ENCODE peak calls at places on chromosome 3, in four cellular contexts. T, U, Y and A are unnamed samples. For H3K27me3, the result is how much of the 10 kb centered on the place peaks cover.

GRCh38 chr3:67357610-67358458 is 296.6 kb downstream of the SUCLG2 start:
- DNase-seq in T (peak), U (peak), Y (no peak), A (no peak)

GRCh38 chr3:43345877-43346276 is 59.5 kb downstream of the SNRK start:
- DNase-seq in U (peak), Y (no peak), T (no peak), A (no peak)

GRCh38 chr3:188037965-188038581 is 115.9 kb upstream of the LPP start:
- DNase-seq in U (peak), T (peak), Y (no peak), A (no peak)

GRCh38 chr3:19946291-19946831 is 536 bp upstream of the RAB5A start:
- DNase-seq in Y (no peak), U (no peak), T (no peak), A (no peak)

GRCh38 chr3:37904614-37905047 is 43.0 kb downstream of the CTDSPL start:
- DNase-seq in T (peak), U (peak), Y (no peak), A (no peak)

GRCh38 chr3:80050826-80051601 is 283.2 kb upstream of the ROBO1 start:
- DNase-seq in U (no peak), T (no peak), Y (no peak), A (no peak)

GRCh38 chr3:164845739-164846138 is 232.6 kb downstream of the SI start:
- DNase-seq in U (no peak), T (no peak), Y (no peak), A (no peak)

GRCh38 chr3:164018500-164018899 is 1059.8 kb downstream of the SI start:
- DNase-seq in T (no peak), Y (no peak), U (no peak), A (no peak)

GRCh38 chr3:13801361-13802214 is 78.3 kb downstream of the WNT7A start:
- DNase-seq in Y (no peak), U (no peak), T (no peak), A (peak)

GRCh38 chr3:3589715-3590130 is 209.5 kb upstream of the LRRN1 start:
- DNase-seq in U (no peak), Y (no peak), T (no peak), A (no peak)

DNA sequence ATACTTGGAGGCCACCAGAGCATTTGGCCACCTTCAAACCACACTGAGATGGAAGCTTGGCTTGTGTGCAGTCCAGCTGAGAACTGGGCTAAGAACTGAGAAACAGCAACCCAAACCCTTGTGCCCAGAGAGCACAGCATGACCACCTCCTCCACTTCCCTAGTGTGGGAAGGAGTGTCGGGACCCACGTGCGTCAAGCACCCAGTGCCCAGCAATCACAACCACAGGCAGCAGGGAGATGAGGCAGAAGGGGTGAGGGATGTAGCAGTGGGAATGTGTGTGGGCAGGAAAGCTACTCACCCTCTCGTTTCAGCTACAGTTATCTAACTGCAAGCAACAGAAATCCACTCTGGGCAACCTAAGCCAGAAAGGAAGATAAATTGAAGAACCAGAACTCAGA is 25.0 kb upstream of the RFTN1 start:
- DNase-seq in Y (no peak), U (no peak), T (no peak), A (no peak)
- H3K27ac ChIP-seq in Y (no peak), U (no peak), T (no peak), A (no peak)

DNA sequence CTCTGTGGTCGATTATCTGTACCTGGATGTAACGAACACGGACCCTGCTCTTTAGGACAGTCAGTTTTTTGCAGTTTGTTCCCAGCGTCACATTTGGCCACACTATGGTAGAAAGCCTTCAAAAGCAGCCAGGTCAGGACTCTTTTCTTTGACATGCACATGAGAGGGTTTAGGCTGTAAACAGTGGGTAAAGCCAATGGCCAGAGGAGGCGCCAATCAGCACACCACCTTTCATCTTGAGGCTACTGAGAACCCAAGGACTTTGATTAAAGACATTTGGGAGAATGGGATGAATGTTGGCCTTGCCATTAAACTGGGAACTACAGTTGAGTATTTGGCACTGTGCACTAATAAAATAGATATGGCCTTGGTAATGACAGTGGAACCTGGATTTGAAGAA is 225.9 kb downstream of the OXSM start:
- DNase-seq in U (no peak), T (no peak), Y (no peak), A (no peak)
- H3K27me3 ChIP-seq in U (under half), T (under half), Y (under half), A (under half)

DNA sequence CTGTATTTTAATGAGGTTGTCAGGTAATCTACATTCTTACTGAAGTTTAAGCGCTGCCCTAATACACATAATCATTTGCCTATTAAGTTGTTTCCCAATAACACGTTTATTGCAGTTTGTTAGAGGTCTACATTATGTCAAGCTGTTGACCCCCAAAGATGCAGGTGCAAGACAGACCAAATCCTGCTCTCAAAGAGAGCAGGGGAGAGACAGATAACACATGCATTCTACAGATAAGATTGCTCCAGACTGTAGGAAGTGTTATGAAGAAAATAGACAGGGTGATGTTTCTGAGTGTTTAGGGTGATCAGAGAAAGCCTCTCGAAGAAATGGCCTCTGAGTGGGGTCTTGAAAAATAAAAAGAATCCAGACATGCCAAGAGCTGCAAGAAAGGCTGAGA is 24.8 kb upstream of the OXTR start:
- DNase-seq in Y (no peak), T (no peak), U (no peak), A (no peak)
- H3K27ac ChIP-seq in Y (no peak), T (no peak), U (no peak), A (no peak)

GRCh38 chr3:32817561-32818430 is at the start of gene TRIM71:
- DNase-seq in U (no peak), Y (no peak), T (peak), A (no peak)

GRCh38 chr3:32817195-32817560 is 619 bp upstream of the TRIM71 start:
- DNase-seq in T (no peak), U (no peak), Y (no peak), A (no peak)

GRCh38 chr3:32816439-32817194 is 1.2 kb upstream of the TRIM71 start:
- DNase-seq in T (peak), Y (no peak), U (no peak), A (no peak)

GRCh38 chr3:32814371-32814770 is 3.4 kb upstream of the TRIM71 start:
- DNase-seq in U (no peak), T (no peak), Y (no peak), A (no peak)

DNA sequence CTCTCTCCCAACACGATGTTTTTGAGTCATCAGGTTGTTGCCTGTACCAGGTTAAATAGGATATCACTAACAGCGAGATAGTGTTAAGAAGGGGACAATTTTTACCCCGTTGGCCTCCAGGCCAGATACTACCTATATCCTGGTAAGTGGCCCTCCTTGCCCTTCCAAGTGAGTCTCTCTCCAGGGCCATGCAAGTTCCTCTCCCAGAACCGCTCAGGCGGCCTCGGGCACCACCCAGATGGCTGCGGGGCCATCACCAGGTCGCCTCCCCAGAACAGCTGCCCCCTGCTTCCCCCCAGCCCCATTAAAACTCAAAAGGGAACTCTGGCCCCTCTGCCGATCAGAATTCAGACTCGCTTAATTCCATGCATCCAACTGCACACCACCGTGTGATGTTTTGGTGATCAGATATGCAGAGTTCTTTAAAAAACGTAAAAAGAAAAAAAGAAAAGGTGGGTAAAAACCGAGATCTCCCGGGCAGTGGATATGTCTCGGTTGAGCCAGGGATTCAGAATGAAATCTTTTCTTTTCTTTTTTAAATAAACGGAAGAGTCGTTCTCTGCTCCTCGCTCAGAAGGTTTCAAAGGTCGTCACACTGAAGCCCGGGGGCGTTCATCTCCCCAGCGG is 1.9 kb upstream of the TRIM71 start:
- DNase-seq in U (no peak), Y (no peak), T (no peak), A (no peak)
- H3K27me3 ChIP-seq in U (half or more), Y (half or more), T (half or more), A (half or more)

DNA sequence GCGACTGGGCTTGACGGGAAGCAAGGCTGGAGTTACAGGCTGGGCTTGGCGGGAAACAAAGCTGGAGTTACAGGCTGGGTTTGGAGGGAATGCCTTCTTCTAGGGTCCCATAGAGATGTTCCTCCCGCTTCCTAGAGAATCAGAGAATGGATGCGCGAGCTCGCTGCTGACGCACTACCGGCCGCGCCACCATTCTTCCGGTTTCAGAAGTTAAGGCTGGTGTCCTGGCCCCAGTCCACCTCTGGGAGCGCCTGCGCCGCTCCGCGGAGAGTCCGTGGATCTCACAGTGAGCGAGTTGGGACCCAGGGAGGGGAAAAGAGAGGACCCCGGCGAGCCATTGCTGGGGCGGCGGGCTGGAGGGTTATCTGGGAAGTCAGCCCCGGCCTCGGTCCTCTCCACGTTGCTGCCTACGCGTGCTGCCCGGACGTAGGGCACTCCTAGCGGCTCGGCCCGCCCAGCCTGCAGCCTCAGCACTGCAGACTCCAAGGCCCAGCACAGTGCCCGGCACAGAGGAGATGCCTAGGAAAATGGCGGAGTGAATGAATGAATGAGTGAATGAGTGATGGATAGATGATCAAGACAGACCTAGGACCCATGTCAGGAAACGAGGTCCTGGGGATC is at the start of gene ZNF502:
- DNase-seq in Y (peak), U (peak), T (peak), A (no peak)
- H3K27ac ChIP-seq in Y (no peak), U (peak), T (no peak), A (peak)

GRCh38 chr3:181700168-181701087 is 11.3 kb upstream of the SOX2 start:
- DNase-seq in Y (peak), U (peak), T (peak), A (no peak)
- H3K27me3 ChIP-seq in Y (under half), U (under half), T (half or more), A (half or more)

DNA sequence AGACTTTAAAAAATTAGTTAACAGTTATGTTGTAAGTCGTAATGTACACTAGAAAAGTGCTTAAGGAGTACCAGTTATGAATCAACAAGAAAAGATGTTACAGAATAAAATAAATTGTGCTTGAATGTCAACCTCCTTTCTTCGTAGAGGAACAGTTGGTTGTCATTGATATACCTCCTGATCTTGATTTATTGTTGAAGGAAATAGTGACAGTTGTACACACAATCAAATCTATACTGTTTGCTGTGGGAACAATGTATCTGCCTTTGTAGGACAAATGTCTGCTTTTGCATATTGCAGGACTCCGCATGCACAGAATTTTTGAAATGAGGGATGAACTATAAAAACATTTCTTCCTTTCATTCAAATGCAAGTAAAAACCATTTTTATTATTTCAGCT is 19.2 kb downstream of the RASA2 start:
- DNase-seq in U (no peak), Y (no peak), T (no peak), A (no peak)
- H3K27ac ChIP-seq in U (no peak), Y (no peak), T (no peak), A (no peak)